ENCODE peak calls at places on chromosomes 7 and 10, in nine cellular contexts. W is AG10803, Z is BJ, E is GM12878, I is psoas muscle, R is cardiac fibroblast, F is mesendoderm, A is A549, G is AG04449. X is an unnamed sample.

GRCh38 chr10:75428434-75429158 is 2.8 kb upstream of the LRMDA start:
- DNase-seq in W (no peak), Z (no peak), E (peak), I (no peak), R (no peak), F (no peak), A (peak), G (no peak), X (peak)

GRCh38 chr10:88184543-88185297 is 321.3 kb downstream of the PTEN start:
- DNase-seq in W (no peak), Z (no peak), E (no peak), I (no peak), R (no peak), F (no peak), A (no peak), G (no peak), X (no peak)

GRCh38 chr10:22611425-22612111 is 102.8 kb downstream of the PIP4K2A start:
- DNase-seq in W (no peak), Z (no peak), E (peak), I (no peak), R (no peak), F (no peak), A (no peak), G (no peak), X (no peak)

GRCh38 chr7:29207469-29207868 is 12.9 kb downstream of the CHN2 start:
- DNase-seq in W (no peak), Z (no peak), E (no peak), I (no peak), R (peak), F (no peak), A (no peak), G (no peak), X (peak)

GRCh38 chr10:13162013-13162364 is 631 bp downstream of the MCM10 start:
- DNase-seq in W (no peak), Z (no peak), E (no peak), I (no peak), R (no peak), F (peak), A (peak), G (no peak), X (peak)

GRCh38 chr10:130080461-130080814 is 30.2 kb downstream of the C10orf143 start:
- DNase-seq in W (no peak), Z (no peak), E (no peak), I (no peak), R (peak), F (no peak), A (no peak), G (no peak), X (no peak)

GRCh38 chr10:3424102-3424803 is 251.7 kb upstream of the PITRM1 start:
- DNase-seq in W (no peak), Z (no peak), E (no peak), I (peak), R (peak), F (peak), A (no peak), G (no peak), X (no peak)

GRCh38 chr7:133912916-133913697 is 214.0 kb upstream of the LRGUK start:
- DNase-seq in W (peak), Z (peak), E (no peak), I (no peak), R (peak), F (peak), A (no peak), G (no peak), X (peak)

GRCh38 chr10:45294681-45295080 is 20.7 kb downstream of the OR13A1 start:
- DNase-seq in W (no peak), Z (no peak), E (no peak), I (no peak), R (no peak), F (no peak), A (no peak), G (no peak), X (no peak)

GRCh38 chr7:92763636-92764423 is 72.5 kb downstream of the CDK6 start:
- DNase-seq in W (peak), Z (no peak), E (no peak), I (no peak), R (peak), F (peak), A (peak), G (no peak), X (peak)

GRCh38 chr10:62990126-62990525 is 143.0 kb upstream of the NRBF2 start:
- DNase-seq in W (no peak), Z (no peak), E (no peak), I (no peak), R (no peak), F (no peak), A (no peak), G (no peak), X (peak)

GRCh38 chr7:4706384-4707032 is 24.4 kb downstream of the FOXK1 start:
- DNase-seq in W (no peak), Z (no peak), E (no peak), I (no peak), R (peak), F (peak), A (no peak), G (no peak), X (peak)

GRCh38 chr7:4709187-4709586 is 27.1 kb downstream of the FOXK1 start:
- DNase-seq in W (no peak), Z (no peak), E (no peak), I (no peak), R (no peak), F (peak), A (no peak), G (no peak), X (no peak)

GRCh38 chr7:4707980-4708411 is 25.9 kb downstream of the FOXK1 start:
- DNase-seq in W (no peak), Z (no peak), E (no peak), I (no peak), R (no peak), F (peak), A (no peak), G (no peak), X (no peak)

GRCh38 chr7:4703532-4703931 is 21.4 kb downstream of the FOXK1 start:
- DNase-seq in W (no peak), Z (no peak), E (no peak), I (no peak), R (no peak), F (no peak), A (no peak), G (no peak), X (no peak)

DNA sequence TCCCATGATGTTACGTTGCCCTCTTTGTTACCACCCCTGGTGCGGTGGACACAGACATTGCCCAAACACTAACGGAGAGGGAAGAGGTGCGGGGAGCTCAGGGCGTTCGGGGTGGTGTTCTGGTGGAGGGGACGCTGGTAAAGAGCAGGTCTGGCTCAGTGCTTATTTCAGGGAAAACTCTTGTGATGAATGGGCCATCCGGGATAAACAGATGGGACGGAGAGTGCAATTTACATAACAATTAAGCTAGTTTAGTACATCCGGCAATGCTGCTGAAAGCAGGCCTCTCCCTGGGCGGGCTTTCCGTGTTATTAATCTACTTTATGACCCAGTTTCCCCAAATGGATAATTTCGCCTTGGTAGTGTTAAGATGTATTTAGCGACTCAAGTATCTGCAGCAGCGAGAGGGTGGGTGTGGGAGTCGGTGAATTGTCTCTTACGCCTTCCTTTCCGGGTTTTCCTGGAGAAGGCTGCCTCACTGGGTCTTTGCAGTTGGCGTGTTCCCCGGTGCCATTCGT is 25.1 kb downstream of the FOXK1 start:
- DNase-seq in W (no peak), Z (no peak), E (no peak), I (no peak), R (no peak), F (peak), A (no peak), G (no peak), X (peak)
- H3K4me3 ChIP-seq in W (no peak), Z (no peak), E (no peak), I (no peak), R (no peak), F (peak), A (no peak), G (no peak), X (peak)

GRCh38 chr7:55019329-55019690 is 493 bp downstream of the EGFR start:
- DNase-seq in W (no peak), Z (no peak), E (no peak), I (peak), R (peak), F (peak), A (peak), G (no peak), X (peak)
- H3K4me3 ChIP-seq in W (peak), Z (peak), E (no peak), I (peak), R (peak), F (peak), A (peak), G (peak), X (peak)

GRCh38 chr7:32068411-32068905 is 1.7 kb downstream of the PDE1C start:
- DNase-seq in W (no peak), Z (no peak), E (no peak), I (no peak), R (no peak), F (no peak), A (no peak), G (no peak), X (no peak)
- H3K4me3 ChIP-seq in W (peak), Z (peak), E (no peak), I (no peak), R (no peak), F (no peak), A (no peak), G (peak), X (peak)

GRCh38 chr7:919924-920341 is 34.5 kb downstream of the ADAP1 start:
- DNase-seq in W (no peak), Z (no peak), E (no peak), I (peak), R (no peak), F (no peak), A (no peak), G (no peak), X (no peak)
- H3K4me3 ChIP-seq in W (no peak), Z (no peak), E (no peak), I (no peak), R (no peak), F (no peak), A (no peak), G (no peak), X (no peak)

GRCh38 chr10:127196227-127196954 is at the start of gene INSYN2A:
- DNase-seq in W (peak), Z (no peak), E (no peak), I (peak), R (peak), F (peak), A (peak), G (no peak), X (peak)
- H3K4me3 ChIP-seq in W (peak), Z (peak), E (no peak), I (peak), R (peak), F (peak), A (peak), G (peak), X (peak)

GRCh38 chr10:99233000-99233679 is 2.5 kb downstream of the HPSE2 start:
- DNase-seq in W (no peak), Z (no peak), E (no peak), I (no peak), R (no peak), F (peak), A (no peak), G (no peak), X (no peak)

GRCh38 chr10:99235469-99235871 is at the start of gene HPSE2:
- DNase-seq in W (no peak), Z (no peak), E (no peak), I (no peak), R (no peak), F (no peak), A (no peak), G (no peak), X (no peak)

GRCh38 chr10:99233680-99234018 is 2.0 kb downstream of the HPSE2 start:
- DNase-seq in W (no peak), Z (no peak), E (no peak), I (no peak), R (peak), F (no peak), A (no peak), G (no peak), X (no peak)

GRCh38 chr10:99234739-99235468 is 748 bp downstream of the HPSE2 start:
- DNase-seq in W (peak), Z (no peak), E (no peak), I (no peak), R (peak), F (peak), A (no peak), G (no peak), X (peak)

DNA sequence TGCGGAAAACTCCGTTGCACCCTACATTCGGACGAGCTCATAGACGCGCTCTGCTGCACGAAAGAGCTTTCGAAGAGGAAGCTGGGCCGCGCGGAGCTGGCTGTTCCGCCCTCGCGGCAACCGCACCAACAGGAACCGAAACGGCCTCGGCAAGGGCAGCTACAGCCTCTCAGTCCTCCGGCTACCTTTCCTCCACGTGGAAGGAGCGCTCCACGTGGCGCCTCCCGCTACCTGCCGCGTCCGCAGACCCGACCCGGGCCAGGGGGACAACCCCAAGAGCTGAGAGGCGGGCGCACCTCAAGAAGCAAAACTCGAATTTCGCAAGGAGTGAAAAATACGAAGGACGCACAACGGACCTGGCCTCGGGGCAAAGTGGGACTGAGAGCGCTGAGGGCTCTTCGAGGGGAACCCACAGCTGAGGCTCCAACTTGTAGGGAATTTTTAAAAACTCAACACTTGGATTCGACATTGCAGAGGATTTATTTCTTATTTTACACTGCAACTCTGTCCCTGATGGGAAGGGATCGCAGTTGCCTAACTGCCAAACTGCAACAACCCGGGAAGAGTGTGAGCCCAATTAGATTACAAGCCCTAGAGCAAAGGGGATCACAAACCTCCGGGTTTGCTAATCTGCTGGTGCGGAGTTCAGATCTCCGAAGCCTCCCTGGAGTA is 1.4 kb downstream of the HPSE2 start:
- DNase-seq in W (peak), Z (no peak), E (peak), I (peak), R (peak), F (peak), A (no peak), G (no peak), X (peak)
- H3K4me3 ChIP-seq in W (peak), Z (peak), E (no peak), I (peak), R (peak), F (peak), A (peak), G (peak), X (peak)

GRCh38 chr10:43201545-43202131 is 63.4 kb downstream of the CSGALNACT2 start:
- DNase-seq in W (no peak), Z (no peak), E (no peak), I (peak), R (no peak), F (no peak), A (no peak), G (no peak), X (no peak)
- H3K4me3 ChIP-seq in W (no peak), Z (no peak), E (no peak), I (no peak), R (no peak), F (no peak), A (no peak), G (no peak), X (no peak)

DNA sequence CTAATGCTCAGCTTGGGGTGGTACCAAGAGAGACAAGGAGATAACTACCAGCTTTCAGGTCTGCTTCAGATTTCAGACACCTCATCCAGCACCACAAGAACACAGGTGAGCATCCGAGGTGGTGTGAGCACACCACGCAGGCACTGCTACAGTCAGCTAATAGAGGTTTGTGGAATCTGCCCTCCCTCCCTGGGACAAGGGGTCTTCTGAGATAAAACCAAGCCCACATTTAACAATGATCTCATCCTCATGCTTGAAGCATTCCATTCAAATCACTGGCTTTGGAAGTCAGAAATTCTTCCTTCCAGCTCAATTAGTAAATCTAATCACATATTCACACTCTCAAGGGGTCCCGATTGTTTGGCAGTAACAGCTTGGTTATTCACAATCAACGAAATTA is 331.4 kb downstream of the ELMO1 start:
- DNase-seq in W (no peak), Z (no peak), E (no peak), I (no peak), R (no peak), F (peak), A (no peak), G (no peak), X (no peak)
- H3K4me3 ChIP-seq in W (no peak), Z (no peak), E (no peak), I (no peak), R (no peak), F (no peak), A (no peak), G (no peak), X (no peak)

DNA sequence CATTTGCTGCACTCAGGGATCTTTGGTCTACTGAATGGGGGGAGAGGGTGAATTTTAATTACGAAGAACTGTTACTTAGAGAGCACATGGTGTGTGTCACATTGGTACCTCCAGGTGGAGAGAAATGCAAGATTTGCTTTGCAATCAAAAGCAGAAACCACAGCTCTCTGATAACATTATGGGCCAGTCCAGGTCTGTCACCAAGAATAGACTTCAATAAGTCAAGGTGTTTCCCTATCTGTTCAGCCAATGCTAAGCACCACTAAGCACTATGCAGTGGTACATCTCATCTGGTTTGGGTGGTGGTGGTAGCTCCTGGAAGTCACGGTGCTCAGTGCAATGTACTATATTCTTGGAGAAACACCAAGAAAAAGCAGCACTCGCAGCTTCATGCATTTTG is 119.6 kb upstream of the AFAP1L2 start:
- DNase-seq in W (no peak), Z (no peak), E (no peak), I (no peak), R (no peak), F (no peak), A (no peak), G (no peak), X (no peak)
- H3K4me3 ChIP-seq in W (no peak), Z (no peak), E (no peak), I (no peak), R (no peak), F (no peak), A (no peak), G (no peak), X (no peak)

DNA sequence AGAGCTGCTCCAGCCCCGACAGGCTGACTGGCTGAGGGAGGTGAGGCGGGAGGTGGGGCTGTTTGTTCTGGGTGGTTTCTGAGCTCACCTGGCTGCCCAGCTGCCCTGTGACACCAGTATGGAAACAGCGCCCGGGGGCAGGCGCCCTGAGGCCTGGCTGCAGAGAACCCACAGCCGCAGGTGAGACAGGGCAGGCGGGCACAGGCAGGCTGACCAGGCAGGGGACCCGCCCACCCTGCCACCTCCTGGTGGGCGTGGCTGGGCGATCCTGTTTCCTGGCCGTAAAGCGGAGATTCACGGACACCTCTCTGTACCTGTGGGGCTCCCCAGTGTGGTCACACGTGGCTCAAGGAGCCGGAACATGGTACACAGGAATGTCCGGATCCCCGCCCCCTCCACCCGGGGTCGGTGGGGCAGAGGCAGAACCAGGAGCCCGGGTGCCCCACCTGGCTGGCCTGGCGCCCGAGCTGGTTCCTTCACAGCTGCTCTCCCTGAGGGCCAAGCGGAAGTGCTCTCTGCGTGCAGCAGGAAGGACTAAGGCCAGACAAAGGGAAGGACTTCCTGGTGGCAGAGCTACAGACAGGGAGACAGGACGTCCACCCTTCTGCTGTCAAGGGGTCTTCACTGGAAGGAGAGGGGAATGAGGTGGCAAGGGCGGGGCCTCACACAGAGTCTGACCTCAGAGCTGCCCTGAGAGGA is 3.9 kb downstream of the MICALL2 start:
- DNase-seq in W (no peak), Z (no peak), E (no peak), I (no peak), R (no peak), F (no peak), A (no peak), G (no peak), X (no peak)
- H3K4me3 ChIP-seq in W (no peak), Z (no peak), E (no peak), I (no peak), R (no peak), F (no peak), A (no peak), G (no peak), X (no peak)